ENCODE peak calls at places on chromosome 9, in eight cellular contexts. One of them, this sample, is unnamed.

GRCh38 chr9:131980267-131980916 is 99.3 kb downstream of the MED27 start:
- DNase-seq in brain microvascular endothelial cell: no peak
- DNase-seq in PC-3: no peak
- DNase-seq in cardiac fibroblast: no peak
- DNase-seq in AG04450: no peak
- DNase-seq in NB4: no peak
- DNase-seq in BE2C: peak; percentile 52
- DNase-seq in astrocyte: no peak
- DNase-seq in this sample: no peak

GRCh38 chr9:83154821-83155220 is 91.9 kb upstream of the RASEF start:
- DNase-seq in brain microvascular endothelial cell: peak; percentile 32
- DNase-seq in PC-3: peak; percentile 36
- DNase-seq in cardiac fibroblast: peak; percentile 36
- DNase-seq in AG04450: no peak
- DNase-seq in NB4: no peak
- DNase-seq in BE2C: no peak
- DNase-seq in astrocyte: peak; percentile 92
- DNase-seq in this sample: no peak

GRCh38 chr9:105127863-105128220 is 116.6 kb upstream of the SLC44A1 start:
- DNase-seq in brain microvascular endothelial cell: peak; percentile 71
- DNase-seq in PC-3: peak; percentile 28
- DNase-seq in cardiac fibroblast: peak; percentile 89
- DNase-seq in AG04450: no peak
- DNase-seq in NB4: peak; percentile 89
- DNase-seq in BE2C: no peak
- DNase-seq in astrocyte: peak; percentile 80
- DNase-seq in this sample: no peak

GRCh38 chr9:127557466-127557869 is 54.6 kb upstream of the STXBP1 start:
- DNase-seq in brain microvascular endothelial cell: no peak
- DNase-seq in PC-3: peak; percentile 56
- DNase-seq in cardiac fibroblast: no peak
- DNase-seq in AG04450: no peak
- DNase-seq in NB4: peak; percentile 73
- DNase-seq in BE2C: peak; percentile 43
- DNase-seq in astrocyte: no peak
- DNase-seq in this sample: peak; percentile 90

GRCh38 chr9:123825337-123825736 is 104.6 kb downstream of the DENND1A start:
- DNase-seq in brain microvascular endothelial cell: peak; percentile 13
- DNase-seq in PC-3: no peak
- DNase-seq in cardiac fibroblast: peak; percentile 60
- DNase-seq in AG04450: no peak
- DNase-seq in NB4: no peak
- DNase-seq in BE2C: peak; percentile 16
- DNase-seq in astrocyte: peak; percentile 72
- DNase-seq in this sample: no peak

GRCh38 chr9:2132484-2133082 is 117.4 kb downstream of the SMARCA2 start:
- DNase-seq in brain microvascular endothelial cell: no peak
- DNase-seq in PC-3: peak; percentile 51
- DNase-seq in cardiac fibroblast: peak; percentile 66
- DNase-seq in AG04450: no peak
- DNase-seq in NB4: peak; percentile 57
- DNase-seq in BE2C: no peak
- DNase-seq in astrocyte: peak; percentile 27
- DNase-seq in this sample: no peak

GRCh38 chr9:111094433-111095421 is 56.5 kb upstream of the LPAR1 start:
- DNase-seq in brain microvascular endothelial cell: peak; percentile 72
- DNase-seq in PC-3: peak; percentile 57
- DNase-seq in cardiac fibroblast: peak; percentile 77
- DNase-seq in AG04450: peak; percentile 44
- DNase-seq in NB4: peak; percentile 12
- DNase-seq in BE2C: no peak
- DNase-seq in astrocyte: peak; percentile 68
- DNase-seq in this sample: no peak

GRCh38 chr9:107306308-107306707 is 23.2 kb downstream of the RAD23B start:
- DNase-seq in brain microvascular endothelial cell: no peak
- DNase-seq in PC-3: no peak
- DNase-seq in cardiac fibroblast: no peak
- DNase-seq in AG04450: no peak
- DNase-seq in NB4: no peak
- DNase-seq in BE2C: no peak
- DNase-seq in astrocyte: no peak
- DNase-seq in this sample: no peak

GRCh38 chr9:100070642-100071041 is 28.2 kb downstream of the ERP44 start:
- DNase-seq in brain microvascular endothelial cell: no peak
- DNase-seq in PC-3: no peak
- DNase-seq in cardiac fibroblast: no peak
- DNase-seq in AG04450: no peak
- DNase-seq in NB4: no peak
- DNase-seq in BE2C: no peak
- DNase-seq in astrocyte: no peak
- DNase-seq in this sample: no peak

GRCh38 chr9:77897292-77897691 is 134.3 kb downstream of the GNAQ start:
- DNase-seq in brain microvascular endothelial cell: peak; percentile 6
- DNase-seq in PC-3: peak; percentile 8
- DNase-seq in cardiac fibroblast: peak; percentile 22
- DNase-seq in AG04450: no peak
- DNase-seq in NB4: peak; percentile 56
- DNase-seq in BE2C: peak; percentile 64
- DNase-seq in astrocyte: no peak
- DNase-seq in this sample: no peak

GRCh38 chr9:113520109-113520642 is 56.6 kb downstream of the RGS3 start:
- DNase-seq in brain microvascular endothelial cell: peak; percentile 73
- DNase-seq in PC-3: peak; percentile 24
- DNase-seq in cardiac fibroblast: peak; percentile 69
- DNase-seq in AG04450: no peak
- DNase-seq in NB4: no peak
- DNase-seq in BE2C: no peak
- DNase-seq in astrocyte: peak; percentile 46
- DNase-seq in this sample: no peak

GRCh38 chr9:14868418-14868771 is 41.8 kb downstream of the FREM1 start:
- DNase-seq in brain microvascular endothelial cell: no peak
- DNase-seq in PC-3: no peak
- DNase-seq in cardiac fibroblast: no peak
- DNase-seq in AG04450: no peak
- DNase-seq in NB4: no peak
- DNase-seq in BE2C: no peak
- DNase-seq in astrocyte: no peak
- DNase-seq in this sample: no peak

GRCh38 chr9:33719581-33720374 is 75.6 kb upstream of the PRSS3 start:
- DNase-seq in brain microvascular endothelial cell: no peak
- DNase-seq in PC-3: peak; percentile 18
- DNase-seq in cardiac fibroblast: peak; percentile 9
- DNase-seq in AG04450: no peak
- DNase-seq in NB4: peak; percentile 68
- DNase-seq in BE2C: peak; percentile 59
- DNase-seq in astrocyte: no peak
- DNase-seq in this sample: no peak
- TF ChIP-seq CTCF in brain microvascular endothelial cell: peak; percentile 76
- TF ChIP-seq CTCF in PC-3: peak; percentile 44
- TF ChIP-seq CTCF in cardiac fibroblast: peak; percentile 60
- TF ChIP-seq CTCF in AG04450: peak; percentile 53
- TF ChIP-seq CTCF in NB4: peak; percentile 89
- TF ChIP-seq CTCF in BE2C: peak; percentile 67
- TF ChIP-seq CTCF in astrocyte: peak; percentile 26
- TF ChIP-seq CTCF in this sample: peak; percentile 54

GRCh38 chr9:101731429-101731828 is 7.0 kb downstream of the GRIN3A start:
- DNase-seq in brain microvascular endothelial cell: no peak
- DNase-seq in PC-3: no peak
- DNase-seq in cardiac fibroblast: no peak
- DNase-seq in AG04450: no peak
- DNase-seq in NB4: no peak
- DNase-seq in BE2C: no peak
- DNase-seq in astrocyte: no peak
- DNase-seq in this sample: no peak

DNA sequence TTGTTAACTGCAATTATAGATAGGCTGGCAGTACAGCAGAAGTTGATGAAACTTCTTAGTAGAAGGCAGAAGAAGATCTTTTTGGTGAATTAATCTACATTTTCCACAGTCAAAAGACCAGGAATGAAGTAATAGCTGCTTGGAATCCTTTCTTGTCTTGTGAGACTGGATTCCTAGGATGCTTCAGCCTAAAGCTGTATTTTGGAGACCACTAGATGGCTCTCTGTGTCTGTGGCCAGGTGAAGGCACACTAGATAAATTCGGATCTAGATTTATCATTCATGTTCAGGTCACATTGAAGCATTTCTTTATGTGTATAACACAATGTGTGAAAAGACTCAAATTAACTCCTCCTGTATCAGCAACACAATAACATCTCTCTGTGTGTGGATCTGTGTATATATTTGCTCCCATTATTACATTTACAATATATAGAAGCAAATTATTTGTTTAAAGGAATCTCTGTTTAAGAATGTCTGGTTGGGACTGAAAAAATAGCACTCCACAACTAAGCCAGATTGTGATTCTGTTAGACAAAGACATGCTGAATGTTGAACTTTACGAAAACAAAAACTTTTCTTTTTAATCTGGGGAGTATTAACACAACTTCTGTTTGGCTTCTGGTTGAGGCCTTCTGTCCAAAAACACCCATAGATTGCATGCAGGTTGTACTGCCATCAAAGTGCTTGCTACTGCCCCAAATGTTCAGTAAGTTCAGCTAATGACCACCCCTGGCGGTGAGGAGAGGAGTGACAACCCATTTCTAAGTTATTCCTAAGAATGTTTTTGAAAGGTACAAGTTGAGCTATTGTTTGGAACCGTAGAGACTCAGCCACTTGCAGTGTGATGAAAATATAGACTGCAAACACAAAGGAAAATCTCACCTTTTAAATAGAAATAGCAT is 10.6 kb downstream of the GRIN3A start:
- DNase-seq in brain microvascular endothelial cell: peak; percentile 26
- DNase-seq in PC-3: peak; percentile 34
- DNase-seq in cardiac fibroblast: peak; percentile 40
- DNase-seq in AG04450: no peak
- DNase-seq in NB4: peak; percentile 39
- DNase-seq in BE2C: no peak
- DNase-seq in astrocyte: no peak
- DNase-seq in this sample: no peak
- TF ChIP-seq CTCF in brain microvascular endothelial cell: peak; percentile 68
- TF ChIP-seq CTCF in PC-3: peak; percentile 36
- TF ChIP-seq CTCF in cardiac fibroblast: peak; percentile 52
- TF ChIP-seq CTCF in AG04450: peak; percentile 56
- TF ChIP-seq CTCF in NB4: peak; percentile 56
- TF ChIP-seq CTCF in BE2C: peak; percentile 71
- TF ChIP-seq CTCF in astrocyte: peak; percentile 41
- TF ChIP-seq CTCF in this sample: peak; percentile 51

DNA sequence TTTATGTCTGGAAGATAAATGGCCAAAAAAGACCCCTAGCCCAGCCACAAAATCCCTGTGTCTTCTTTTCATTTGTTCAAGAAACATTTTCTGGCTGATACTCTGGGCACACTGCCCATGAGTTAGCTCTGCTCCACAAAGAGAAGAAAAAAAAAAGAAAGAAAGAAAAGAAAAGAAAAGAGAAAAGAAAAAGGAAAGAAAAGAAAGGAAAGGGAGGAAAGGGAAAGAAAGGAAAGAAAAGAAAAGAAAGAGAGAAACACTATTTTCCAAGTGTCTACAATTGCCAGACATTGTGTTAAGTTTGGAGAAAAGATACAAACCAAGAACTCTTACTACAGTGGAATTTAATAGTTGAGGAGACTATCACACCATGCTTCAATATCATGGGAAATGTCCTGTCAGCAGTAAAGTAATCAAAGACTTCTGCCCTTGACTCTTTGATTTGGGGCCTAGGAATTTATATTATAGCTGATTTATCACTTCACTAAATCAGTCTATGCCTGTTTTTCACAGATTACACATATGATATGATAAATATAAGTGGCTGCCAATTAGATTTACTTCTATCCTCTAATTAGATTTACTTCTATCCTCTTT is 3.0 kb downstream of the TRMO start:
- DNase-seq in brain microvascular endothelial cell: no peak
- DNase-seq in PC-3: no peak
- DNase-seq in cardiac fibroblast: no peak
- DNase-seq in AG04450: no peak
- DNase-seq in NB4: no peak
- DNase-seq in BE2C: no peak
- DNase-seq in astrocyte: no peak
- DNase-seq in this sample: no peak
- TF ChIP-seq CTCF in brain microvascular endothelial cell: no peak
- TF ChIP-seq CTCF in PC-3: no peak
- TF ChIP-seq CTCF in cardiac fibroblast: no peak
- TF ChIP-seq CTCF in AG04450: no peak
- TF ChIP-seq CTCF in NB4: no peak
- TF ChIP-seq CTCF in BE2C: no peak
- TF ChIP-seq CTCF in astrocyte: no peak
- TF ChIP-seq CTCF in this sample: no peak

GRCh38 chr9:98808411-98808815 is 943 bp downstream of the GALNT12 start:
- DNase-seq in brain microvascular endothelial cell: no peak
- DNase-seq in PC-3: peak; percentile 70
- DNase-seq in cardiac fibroblast: no peak
- DNase-seq in AG04450: no peak
- DNase-seq in NB4: peak; percentile 37
- DNase-seq in BE2C: no peak
- DNase-seq in astrocyte: no peak
- DNase-seq in this sample: no peak

GRCh38 chr9:98805506-98806272 is 1.8 kb upstream of the GALNT12 start:
- DNase-seq in brain microvascular endothelial cell: peak; percentile 58
- DNase-seq in PC-3: no peak
- DNase-seq in cardiac fibroblast: peak; percentile 79
- DNase-seq in AG04450: peak; percentile 30
- DNase-seq in NB4: peak; percentile 91
- DNase-seq in BE2C: no peak
- DNase-seq in astrocyte: peak; percentile 70
- DNase-seq in this sample: no peak

GRCh38 chr9:98807811-98808195 is 333 bp downstream of the GALNT12 start:
- DNase-seq in brain microvascular endothelial cell: no peak
- DNase-seq in PC-3: no peak
- DNase-seq in cardiac fibroblast: no peak
- DNase-seq in AG04450: no peak
- DNase-seq in NB4: peak; percentile 47
- DNase-seq in BE2C: no peak
- DNase-seq in astrocyte: no peak
- DNase-seq in this sample: no peak

GRCh38 chr9:98807070-98807810 is at the start of gene GALNT12:
- DNase-seq in brain microvascular endothelial cell: no peak
- DNase-seq in PC-3: no peak
- DNase-seq in cardiac fibroblast: no peak
- DNase-seq in AG04450: no peak
- DNase-seq in NB4: peak; percentile 58
- DNase-seq in BE2C: no peak
- DNase-seq in astrocyte: no peak
- DNase-seq in this sample: no peak

DNA sequence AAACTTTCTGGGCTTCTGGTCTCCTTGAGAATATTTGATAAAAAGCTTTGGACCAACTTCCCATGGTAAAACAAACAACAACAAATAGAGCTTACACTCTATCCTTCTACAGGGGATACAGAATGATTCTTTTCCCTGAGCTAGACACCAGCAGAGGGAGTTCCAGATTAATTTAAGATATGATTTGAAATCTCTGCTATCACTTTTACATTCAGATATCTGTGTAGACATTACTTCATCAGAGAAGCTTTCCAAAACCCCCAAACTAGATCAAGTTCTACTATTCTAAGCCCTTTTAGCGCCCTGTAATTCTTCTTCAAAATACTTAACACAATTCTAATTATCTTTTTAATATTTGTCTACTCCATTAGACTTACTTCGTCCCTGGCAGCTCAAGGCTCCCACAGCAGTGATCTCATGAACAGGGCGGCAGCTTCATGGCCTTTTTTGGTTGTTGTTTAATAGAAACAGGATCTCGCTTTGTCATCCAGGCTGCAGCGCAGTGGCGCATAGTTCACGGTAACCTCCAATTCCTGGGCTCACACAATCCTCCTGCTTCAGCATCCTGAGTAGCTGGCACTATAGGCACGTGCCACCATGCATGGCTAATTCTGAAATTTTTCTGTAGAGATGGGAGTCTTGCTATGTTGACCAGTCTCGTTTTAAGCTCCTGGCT is 938 bp upstream of the GALNT12 start:
- DNase-seq in brain microvascular endothelial cell: no peak
- DNase-seq in PC-3: peak; percentile 48
- DNase-seq in cardiac fibroblast: peak; percentile 32
- DNase-seq in AG04450: no peak
- DNase-seq in NB4: no peak
- DNase-seq in BE2C: no peak
- DNase-seq in astrocyte: no peak
- DNase-seq in this sample: no peak
- TF ChIP-seq CTCF in brain microvascular endothelial cell: peak; percentile 36
- TF ChIP-seq CTCF in PC-3: peak; percentile 60
- TF ChIP-seq CTCF in cardiac fibroblast: peak; percentile 5
- TF ChIP-seq CTCF in AG04450: peak; percentile 38
- TF ChIP-seq CTCF in NB4: no peak
- TF ChIP-seq CTCF in BE2C: no peak
- TF ChIP-seq CTCF in astrocyte: peak; percentile 6
- TF ChIP-seq CTCF in this sample: peak; percentile 46